ENCODE peak calls at places on chromosome X, in four cellular contexts. I is stomach, R is IMR-90, J is BJ. N is an unnamed sample.
A peak's percentile ranks its signal among the peaks of the same experiment; 100 is the strongest.

GRCh38 chrX:154750301-154751120 is at the start of gene GAB3:
- DNase-seq in R (peak; percentile 31), J (no peak), I (peak; percentile 42), N (peak; percentile 33)

GRCh38 chrX:129161108-129161507 is 362.2 kb downstream of the SMARCA1 start:
- DNase-seq in I (no peak), J (no peak), R (no peak), N (no peak)

GRCh38 chrX:16114640-16115039 is 8.7 kb upstream of the GRPR start:
- DNase-seq in I (no peak), J (peak; percentile 6), R (peak; percentile 83), N (peak; percentile 28)

GRCh38 chrX:40663880-40664630 is 16.7 kb upstream of the CXorf38 start:
- DNase-seq in R (peak; percentile 33), J (peak; percentile 24), I (no peak), N (peak; percentile 46)

GRCh38 chrX:53284684-53285447 is 3.5 kb upstream of the IQSEC2 start:
- DNase-seq in I (peak; percentile 67), J (no peak), R (peak; percentile 36), N (peak; percentile 49)

GRCh38 chrX:1165535-1166196 is 46.8 kb downstream of the CRLF2 start:
- DNase-seq in R (no peak), J (no peak), I (no peak), N (peak; percentile 12)

GRCh38 chrX:152901816-152902501 is 4.1 kb downstream of the ZNF185 start:
- DNase-seq in R (no peak), J (no peak), I (no peak), N (no peak)

GRCh38 chrX:23494741-23495140 is 160.1 kb downstream of the PTCHD1 start:
- DNase-seq in I (no peak), R (no peak), J (no peak), N (no peak)

GRCh38 chrX:136386173-136386572 is 85.4 kb downstream of the ADGRG4 start:
- DNase-seq in J (no peak), R (no peak), I (no peak), N (no peak)

GRCh38 chrX:40012800-40013682 is 84.7 kb downstream of the BCOR start:
- DNase-seq in I (peak; percentile 70), R (peak; percentile 35), J (no peak), N (peak; percentile 59)

GRCh38 chrX:129754266-129755024 is 15.7 kb downstream of the XPNPEP2 start:
- DNase-seq in R (no peak), I (no peak), J (no peak), N (no peak)

GRCh38 chrX:63920875-63921274 is 135.9 kb upstream of the ARHGEF9 start:
- DNase-seq in R (no peak), J (no peak), I (no peak), N (no peak)

GRCh38 chrX:39212456-39212855 is 411.2 kb downstream of the MID1IP1 start:
- DNase-seq in I (no peak), R (no peak), J (no peak), N (no peak)

GRCh38 chrX:15674514-15674898 is 9.9 kb upstream of the CLTRN start:
- DNase-seq in I (peak; percentile 98), J (peak; percentile 59), R (peak; percentile 96), N (peak; percentile 94)

GRCh38 chrX:74636749-74637314 is 22.4 kb upstream of the RLIM start:
- DNase-seq in R (no peak), J (no peak), I (no peak), N (no peak)

GRCh38 chrX:48919360-48919821 is 567 bp upstream of the PIM2 start:
- DNase-seq in R (no peak), J (no peak), I (no peak), N (no peak)

GRCh38 chrX:22300130-22300529 is 27.4 kb downstream of the CBLL2 start:
- DNase-seq in J (peak; percentile 19), R (peak; percentile 67), I (no peak), N (peak; percentile 55)

GRCh38 chrX:15146515-15146914 is 123.4 kb downstream of the ASB9 start:
- DNase-seq in I (peak; percentile 28), J (no peak), R (no peak), N (peak; percentile 3)

GRCh38 chrX:11135483-11136185 is 24.5 kb downstream of the HCCS start:
- DNase-seq in I (no peak), R (no peak), J (no peak), N (peak; percentile 17)

GRCh38 chrX:63652086-63652775 is 132.8 kb downstream of the ARHGEF9 start:
- DNase-seq in I (no peak), R (peak; percentile 21), J (peak; percentile 12), N (no peak)

GRCh38 chrX:39896951-39897740 is 200.6 kb downstream of the BCOR start:
- DNase-seq in I (no peak), J (no peak), R (peak; percentile 62), N (peak; percentile 69)

GRCh38 chrX:7647826-7648225 is 195.1 kb upstream of the VCX start:
- DNase-seq in R (no peak), I (no peak), J (no peak), N (no peak)

GRCh38 chrX:72003811-72004750 is 93.4 kb downstream of the NHSL2 start:
- DNase-seq in I (peak; percentile 44), R (no peak), J (peak; percentile 27), N (peak; percentile 23)

GRCh38 chrX:31483336-31483735 is 411.5 kb upstream of the FTHL17 start:
- DNase-seq in I (no peak), R (peak; percentile 79), J (no peak), N (peak; percentile 90)

GRCh38 chrX:19791562-19791961 is 95.8 kb downstream of the SH3KBP1 start:
- DNase-seq in R (peak; percentile 25), I (no peak), J (peak; percentile 26), N (peak; percentile 47)

GRCh38 chrX:136450050-136450830 is 37.5 kb upstream of the BRS3 start:
- DNase-seq in R (peak; percentile 23), J (no peak), I (no peak), N (no peak)

GRCh38 chrX:138986866-138987265 is 275.3 kb upstream of the FGF13 start:
- DNase-seq in I (no peak), J (no peak), R (no peak), N (no peak)

GRCh38 chrX:46791927-46792825 is 33.3 kb upstream of the SLC9A7 start:
- DNase-seq in J (peak; percentile 77), R (peak; percentile 92), I (peak; percentile 41), N (peak; percentile 91)

GRCh38 chrX:11944486-11944885 is 186.4 kb downstream of the MSL3 start:
- DNase-seq in J (no peak), I (no peak), R (peak; percentile 64), N (peak; percentile 77)

GRCh38 chrX:145213504-145213903 is 33.8 kb upstream of the SPANXN1 start:
- DNase-seq in R (no peak), J (no peak), I (no peak), N (no peak)
- TF ChIP-seq CTCF in R (peak; percentile 17), J (no peak), I (no peak), N (peak; percentile 0)

DNA sequence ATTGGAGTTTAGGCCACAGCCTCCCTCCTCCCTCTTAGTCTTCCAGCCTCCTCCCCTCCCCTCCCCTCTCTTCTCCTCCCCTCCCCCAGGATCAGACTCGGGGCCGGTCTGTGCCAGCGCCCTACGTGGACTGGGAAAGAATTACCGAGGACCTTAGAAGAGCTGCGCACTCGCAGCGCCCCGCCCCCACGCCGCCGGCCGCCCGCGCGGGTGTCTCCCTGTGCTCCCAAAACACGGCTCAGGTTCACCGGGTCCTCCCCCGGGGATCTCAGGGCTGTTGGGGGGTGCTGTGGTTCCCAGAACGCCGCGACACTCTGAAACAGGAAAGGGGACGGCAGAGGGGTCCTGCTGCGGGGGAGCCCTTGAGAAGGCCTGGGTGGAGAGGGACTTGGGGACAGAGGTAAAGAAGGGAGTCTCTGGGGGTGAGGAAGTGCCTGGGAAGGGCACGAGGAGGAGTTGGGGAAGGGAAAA is 122.2 kb upstream of the TBL1X start:
- DNase-seq in R (peak; percentile 80), I (peak; percentile 83), J (no peak), N (peak; percentile 89)
- H3K4me3 ChIP-seq in R (no peak overlapping the region), I (peak overlapping the region; percentile 17), J (no peak overlapping the region), N (peak overlapping the region; percentile 17)

GRCh38 chrX:68273887-68274286 is 159.4 kb downstream of the OPHN1 start:
- DNase-seq in J (no peak), R (peak; percentile 17), I (no peak), N (peak; percentile 22)
- TF ChIP-seq CTCF in J (no peak), R (no peak), I (no peak), N (no peak)

GRCh38 chrX:116342903-116343302 is 93.5 kb upstream of the SLC6A14 start:
- DNase-seq in J (no peak), R (no peak), I (no peak), N (no peak)
- H3K4me3 ChIP-seq in J (no peak overlapping the region), R (no peak overlapping the region), I (no peak overlapping the region), N (no peak overlapping the region)

GRCh38 chrX:110002300-110003166 is at the start of gene TMEM164:
- DNase-seq in J (no peak), R (peak; percentile 66), I (peak; percentile 82), N (peak; percentile 84)
- TF ChIP-seq CTCF in J (no peak), R (no peak), I (no peak), N (no peak)